ENCODE peak calls at places on chromosomes 4 and X, in eight cellular contexts. One of them, this sample, is unnamed.

GRCh38 chr4:80215449-80216052 is 18.2 kb downstream of the PRDM8 start:
- DNase-seq in CD8-positive, alpha-beta T cell: no peak
- DNase-seq in tibial nerve: no peak
- DNase-seq in prostate gland: no peak
- DNase-seq in lower leg skin: no peak
- DNase-seq in endothelial cell: no peak
- DNase-seq in stomach: no peak
- DNase-seq in transverse colon: no peak
- DNase-seq in this sample: no peak

GRCh38 chrX:46959101-46959500 is 46.9 kb downstream of the JADE3 start:
- DNase-seq in CD8-positive, alpha-beta T cell: no peak
- DNase-seq in tibial nerve: no peak
- DNase-seq in prostate gland: no peak
- DNase-seq in lower leg skin: no peak
- DNase-seq in endothelial cell: no peak
- DNase-seq in stomach: no peak
- DNase-seq in transverse colon: no peak
- DNase-seq in this sample: no peak

GRCh38 chrX:2320580-2321327 is 180.0 kb downstream of the DHRSX start:
- DNase-seq in CD8-positive, alpha-beta T cell: no peak
- DNase-seq in tibial nerve: peak; percentile 14
- DNase-seq in prostate gland: peak; percentile 27
- DNase-seq in lower leg skin: no peak
- DNase-seq in endothelial cell: no peak
- DNase-seq in stomach: peak; percentile 48
- DNase-seq in transverse colon: no peak
- DNase-seq in this sample: no peak

GRCh38 chr4:85370400-85371032 is 104.4 kb upstream of the ARHGAP24 start:
- DNase-seq in CD8-positive, alpha-beta T cell: no peak
- DNase-seq in tibial nerve: no peak
- DNase-seq in prostate gland: no peak
- DNase-seq in lower leg skin: no peak
- DNase-seq in endothelial cell: peak; percentile 46
- DNase-seq in stomach: peak; percentile 28
- DNase-seq in transverse colon: peak; percentile 24
- DNase-seq in this sample: no peak

GRCh38 chr4:3805026-3805425 is 38.8 kb downstream of the ADRA2C start:
- DNase-seq in CD8-positive, alpha-beta T cell: no peak
- DNase-seq in tibial nerve: no peak
- DNase-seq in prostate gland: no peak
- DNase-seq in lower leg skin: no peak
- DNase-seq in endothelial cell: no peak
- DNase-seq in stomach: no peak
- DNase-seq in transverse colon: no peak
- DNase-seq in this sample: no peak

GRCh38 chr4:134001057-134001456 is 200.5 kb downstream of the PABPC4L start:
- DNase-seq in CD8-positive, alpha-beta T cell: no peak
- DNase-seq in tibial nerve: no peak
- DNase-seq in prostate gland: no peak
- DNase-seq in lower leg skin: no peak
- DNase-seq in endothelial cell: no peak
- DNase-seq in stomach: no peak
- DNase-seq in transverse colon: no peak
- DNase-seq in this sample: no peak

GRCh38 chrX:79096339-79096638 is 48.2 kb upstream of the GPR174 start:
- DNase-seq in CD8-positive, alpha-beta T cell: peak; percentile 14
- DNase-seq in tibial nerve: no peak
- DNase-seq in prostate gland: no peak
- DNase-seq in lower leg skin: no peak
- DNase-seq in endothelial cell: no peak
- DNase-seq in stomach: no peak
- DNase-seq in transverse colon: no peak
- DNase-seq in this sample: no peak

GRCh38 chr4:53676402-53676871 is 85.2 kb upstream of the LNX1 start:
- DNase-seq in CD8-positive, alpha-beta T cell: no peak
- DNase-seq in tibial nerve: no peak
- DNase-seq in prostate gland: peak; percentile 47
- DNase-seq in lower leg skin: no peak
- DNase-seq in endothelial cell: no peak
- DNase-seq in stomach: no peak
- DNase-seq in transverse colon: no peak
- DNase-seq in this sample: no peak

GRCh38 chr4:137106287-137106686 is 426.0 kb downstream of the PCDH18 start:
- DNase-seq in CD8-positive, alpha-beta T cell: no peak
- DNase-seq in tibial nerve: no peak
- DNase-seq in prostate gland: no peak
- DNase-seq in lower leg skin: no peak
- DNase-seq in endothelial cell: no peak
- DNase-seq in stomach: no peak
- DNase-seq in transverse colon: no peak
- DNase-seq in this sample: no peak

GRCh38 chrX:146224442-146224841 is 406.8 kb downstream of the SLITRK2 start:
- DNase-seq in CD8-positive, alpha-beta T cell: no peak
- DNase-seq in tibial nerve: no peak
- DNase-seq in prostate gland: no peak
- DNase-seq in lower leg skin: no peak
- DNase-seq in endothelial cell: no peak
- DNase-seq in stomach: no peak
- DNase-seq in transverse colon: no peak
- DNase-seq in this sample: no peak

GRCh38 chr4:156976147-156976546 is 4.5 kb upstream of the PDGFC start:
- DNase-seq in CD8-positive, alpha-beta T cell: no peak
- DNase-seq in tibial nerve: no peak
- DNase-seq in prostate gland: no peak
- DNase-seq in lower leg skin: no peak
- DNase-seq in endothelial cell: no peak
- DNase-seq in stomach: no peak
- DNase-seq in transverse colon: no peak
- DNase-seq in this sample: no peak

DNA sequence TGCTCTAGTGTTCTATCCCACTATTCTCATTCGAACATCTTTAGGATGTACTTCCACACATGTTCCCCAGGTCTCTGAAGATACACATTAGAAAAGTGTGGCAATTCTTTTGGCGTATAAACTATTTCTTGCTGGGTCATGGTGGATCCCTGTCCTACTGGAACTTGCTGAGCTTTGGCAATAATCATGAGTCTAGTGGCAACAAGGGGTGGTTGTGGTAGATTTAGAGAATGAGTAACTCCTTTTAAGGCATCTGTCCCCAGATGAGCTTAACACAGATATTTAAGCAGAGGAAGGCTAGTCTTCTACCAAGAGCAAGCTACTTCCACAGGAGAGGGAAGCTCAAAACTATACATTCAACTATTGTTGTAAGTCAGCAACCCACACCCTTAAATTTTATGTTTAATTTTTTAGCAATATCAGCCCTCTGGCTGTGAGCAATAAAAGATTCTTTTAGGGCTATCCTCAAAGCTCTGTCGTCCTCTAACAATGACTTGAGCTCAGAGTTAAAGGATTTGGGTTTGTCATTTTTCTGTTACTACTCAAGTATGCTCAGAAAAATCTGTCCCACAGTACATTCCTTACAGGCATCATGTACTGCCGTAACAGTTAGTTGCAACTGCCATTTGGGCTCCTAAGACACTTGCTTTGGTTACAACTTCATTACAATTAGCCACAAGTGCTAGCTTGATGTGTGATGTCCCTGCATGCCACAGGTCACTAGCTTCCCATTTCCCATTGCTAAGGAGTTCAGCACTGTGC is 33.3 kb downstream of the COQ2 start:
- DNase-seq in CD8-positive, alpha-beta T cell: no peak
- DNase-seq in tibial nerve: no peak
- DNase-seq in prostate gland: no peak
- DNase-seq in lower leg skin: no peak
- DNase-seq in endothelial cell: no peak
- DNase-seq in stomach: no peak
- DNase-seq in transverse colon: no peak
- DNase-seq in this sample: no peak
- TF ChIP-seq CTCF in CD8-positive, alpha-beta T cell: no peak
- TF ChIP-seq CTCF in tibial nerve: no peak
- TF ChIP-seq CTCF in prostate gland: no peak
- TF ChIP-seq CTCF in lower leg skin: no peak
- TF ChIP-seq CTCF in endothelial cell: no peak
- TF ChIP-seq CTCF in stomach: no peak
- TF ChIP-seq CTCF in transverse colon: no peak
- TF ChIP-seq CTCF in this sample: no peak

DNA sequence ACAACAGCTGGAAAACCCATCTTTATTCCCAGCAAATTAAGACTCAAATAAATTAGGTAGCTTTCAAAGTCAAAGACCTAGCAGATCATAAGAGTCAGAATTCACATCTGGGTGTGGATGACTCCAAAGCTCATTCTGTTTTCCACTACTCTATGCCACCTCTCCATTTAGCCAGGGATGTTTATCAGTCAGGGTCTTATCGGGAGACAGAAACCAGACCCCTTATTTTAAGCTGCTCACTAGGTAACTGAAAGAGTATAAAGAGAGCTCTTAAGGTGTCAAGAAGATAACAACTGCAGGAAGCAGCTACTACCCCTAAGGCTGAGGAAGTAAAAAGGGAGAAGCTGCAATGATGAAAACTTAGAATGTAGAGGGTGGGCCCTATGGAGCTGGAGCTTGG is 333.7 kb upstream of the KLF3 start:
- DNase-seq in CD8-positive, alpha-beta T cell: no peak
- DNase-seq in tibial nerve: no peak
- DNase-seq in prostate gland: no peak
- DNase-seq in lower leg skin: no peak
- DNase-seq in endothelial cell: no peak
- DNase-seq in stomach: no peak
- DNase-seq in transverse colon: no peak
- DNase-seq in this sample: no peak
- TF ChIP-seq CTCF in CD8-positive, alpha-beta T cell: no peak
- TF ChIP-seq CTCF in tibial nerve: no peak
- TF ChIP-seq CTCF in prostate gland: no peak
- TF ChIP-seq CTCF in lower leg skin: no peak
- TF ChIP-seq CTCF in endothelial cell: no peak
- TF ChIP-seq CTCF in stomach: no peak
- TF ChIP-seq CTCF in transverse colon: no peak
- TF ChIP-seq CTCF in this sample: no peak

GRCh38 chr4:66178901-66179300 is 508.6 kb upstream of the EPHA5 start:
- DNase-seq in CD8-positive, alpha-beta T cell: no peak
- DNase-seq in tibial nerve: no peak
- DNase-seq in prostate gland: no peak
- DNase-seq in lower leg skin: no peak
- DNase-seq in endothelial cell: no peak
- DNase-seq in stomach: no peak
- DNase-seq in transverse colon: no peak
- DNase-seq in this sample: no peak
- TF ChIP-seq CTCF in CD8-positive, alpha-beta T cell: no peak
- TF ChIP-seq CTCF in tibial nerve: no peak
- TF ChIP-seq CTCF in prostate gland: no peak
- TF ChIP-seq CTCF in lower leg skin: no peak
- TF ChIP-seq CTCF in endothelial cell: no peak
- TF ChIP-seq CTCF in stomach: no peak
- TF ChIP-seq CTCF in transverse colon: no peak
- TF ChIP-seq CTCF in this sample: no peak

GRCh38 chr4:46270986-46271596 is 118.8 kb downstream of the GABRA2 start:
- DNase-seq in CD8-positive, alpha-beta T cell: no peak
- DNase-seq in tibial nerve: no peak
- DNase-seq in prostate gland: no peak
- DNase-seq in lower leg skin: no peak
- DNase-seq in endothelial cell: no peak
- DNase-seq in stomach: no peak
- DNase-seq in transverse colon: no peak
- DNase-seq in this sample: no peak
- TF ChIP-seq CTCF in CD8-positive, alpha-beta T cell: no peak
- TF ChIP-seq CTCF in tibial nerve: peak; percentile 25
- TF ChIP-seq CTCF in prostate gland: peak; percentile 16
- TF ChIP-seq CTCF in lower leg skin: no peak
- TF ChIP-seq CTCF in endothelial cell: peak; percentile 41
- TF ChIP-seq CTCF in stomach: no peak
- TF ChIP-seq CTCF in transverse colon: peak; percentile 40
- TF ChIP-seq CTCF in this sample: peak; percentile 63

This sample was measured in mesothelial cell of epicardium.